ENCODE peak calls at places on chromosomes 5 and 9, in four cellular contexts. N, U, E and R are unnamed samples.

GRCh38 chr9:87676976-87677775 is 48.7 kb upstream of the CTSL start:
- DNase-seq in E (peak), U (no peak), N (peak), R (no peak)

GRCh38 chr5:40603378-40603777 is 76.3 kb upstream of the PTGER4 start:
- DNase-seq in E (no peak), U (no peak), N (no peak), R (no peak)

GRCh38 chr5:44740655-44741054 is 68.1 kb upstream of the MRPS30 start:
- DNase-seq in E (no peak), N (no peak), U (no peak), R (no peak)

GRCh38 chr9:110179734-110180133 is 28.2 kb downstream of the C9orf152 start:
- DNase-seq in N (no peak), E (no peak), U (no peak), R (no peak)

GRCh38 chr9:4490705-4491620 is 695 bp downstream of the SLC1A1 start:
- DNase-seq in E (no peak), U (peak), N (peak), R (no peak)

GRCh38 chr5:1563051-1563461 is 39.3 kb upstream of the LPCAT1 start:
- DNase-seq in E (no peak), U (no peak), N (no peak), R (no peak)

GRCh38 chr5:18281947-18282557 is 647.8 kb downstream of the TAF11L14 start:
- DNase-seq in N (no peak), U (no peak), E (no peak), R (peak)

GRCh38 chr9:122463828-122464632 is 13.7 kb downstream of the OR1J1 start:
- DNase-seq in N (no peak), E (no peak), U (no peak), R (no peak)

GRCh38 chr9:108983885-108984284 is 29.4 kb downstream of the CTNNAL1 start:
- DNase-seq in E (no peak), N (no peak), U (no peak), R (no peak)

GRCh38 chr5:90876366-90876765 is 317.8 kb downstream of the ADGRV1 start:
- DNase-seq in U (no peak), E (no peak), N (no peak), R (no peak)

GRCh38 chr9:96464426-96464825 is 14.5 kb downstream of the HABP4 start:
- DNase-seq in E (no peak), U (no peak), N (no peak), R (no peak)

GRCh38 chr9:96462538-96462937 is 12.6 kb downstream of the HABP4 start:
- DNase-seq in E (no peak), N (no peak), U (no peak), R (no peak)

DNA sequence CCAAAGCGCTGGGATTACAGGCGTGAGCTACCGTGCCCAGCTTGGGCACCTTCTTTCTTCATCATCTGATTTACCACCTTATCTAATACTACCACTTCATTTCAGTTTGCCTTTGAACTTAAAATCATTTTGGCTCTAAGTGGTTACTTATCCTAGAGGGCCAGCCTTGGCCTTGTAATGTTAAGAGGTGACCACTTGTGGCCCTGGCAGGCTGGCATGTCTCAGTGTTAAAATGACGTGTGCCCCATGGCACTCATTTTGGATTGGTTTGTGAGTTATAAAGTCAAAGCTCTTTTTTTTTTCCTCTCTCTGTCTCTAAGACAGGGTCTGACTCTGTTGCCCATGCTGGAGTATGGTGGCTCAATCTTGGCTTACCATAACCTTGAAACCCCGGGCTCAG is 17.8 kb downstream of the HABP4 start:
- DNase-seq in E (no peak), N (no peak), U (no peak), R (no peak)
- H3K27ac ChIP-seq in E (no peak), N (no peak), U (no peak), R (no peak)

DNA sequence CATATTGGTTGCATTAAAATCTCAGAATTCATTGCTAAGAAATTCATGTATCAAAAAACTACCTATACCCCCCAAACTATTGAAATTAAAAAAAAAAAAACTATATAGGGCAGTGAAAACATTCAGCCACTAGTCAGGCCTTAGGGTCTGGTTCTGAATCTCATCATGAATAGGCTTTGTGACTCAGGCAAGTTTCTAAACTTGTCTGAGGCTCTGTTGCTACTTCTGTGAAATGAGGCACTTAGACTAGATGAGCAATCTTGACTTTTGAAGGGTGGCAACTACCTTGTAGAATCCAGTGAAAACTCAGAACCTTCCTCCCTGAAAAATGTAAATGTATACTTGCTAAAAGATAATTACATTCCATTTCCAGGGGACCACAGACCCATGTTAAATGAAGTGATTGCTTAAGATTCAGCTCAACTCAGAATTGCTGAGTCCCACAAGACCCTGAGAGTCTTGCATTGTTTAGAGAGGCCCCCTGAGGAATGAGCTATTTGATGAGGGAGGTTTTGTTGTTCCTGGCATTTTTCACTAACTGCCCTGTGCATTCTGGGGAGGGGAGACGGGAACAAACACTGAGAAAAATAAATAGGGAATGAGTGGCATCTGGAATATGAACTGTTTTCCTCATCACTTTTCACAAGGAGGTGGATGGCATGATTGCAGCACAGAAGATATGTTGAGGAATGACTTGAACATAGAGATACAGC is 29.5 kb downstream of the RAI14 start:
- DNase-seq in N (no peak), U (no peak), E (no peak), R (peak)
- H3K27ac ChIP-seq in N (no peak), U (no peak), E (no peak), R (peak)

GRCh38 chr5:33317271-33317670 is 123.5 kb upstream of the TARS1 start:
- DNase-seq in U (no peak), E (no peak), N (no peak), R (peak)
- H3K27ac ChIP-seq in U (no peak), E (no peak), N (no peak), R (no peak)

GRCh38 chr5:139342423-139342723 is 719 bp downstream of the PAIP2 start:
- DNase-seq in E (no peak), N (no peak), U (no peak), R (no peak)

GRCh38 chr5:139344177-139344576 is 2.5 kb downstream of the PAIP2 start:
- DNase-seq in E (no peak), U (no peak), N (no peak), R (no peak)

GRCh38 chr5:139341187-139341688 is 416 bp upstream of the PAIP2 start:
- DNase-seq in U (no peak), N (no peak), E (no peak), R (no peak)

GRCh38 chr5:139341689-139342422 is at the start of gene PAIP2:
- DNase-seq in U (peak), N (peak), E (peak), R (peak)

DNA sequence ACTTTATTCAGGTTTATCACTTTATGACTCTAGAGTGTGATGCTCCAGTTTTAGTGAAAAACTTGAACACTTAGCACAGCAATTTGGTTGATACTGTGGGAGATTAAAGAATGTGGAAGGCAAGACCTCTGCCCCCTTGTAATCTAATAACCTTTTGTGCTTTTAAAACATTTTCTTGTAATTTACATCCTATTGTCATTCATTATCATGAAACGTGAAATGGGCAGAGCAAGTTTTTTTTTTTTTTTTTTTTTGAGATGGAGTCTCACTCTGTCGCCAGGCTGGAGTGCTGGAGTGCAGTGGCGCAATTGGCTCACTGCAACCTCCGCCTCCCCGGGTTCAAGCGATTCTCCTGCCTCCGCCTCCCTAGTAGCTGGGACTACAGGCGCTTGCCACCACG is 1.8 kb downstream of the PAIP2 start:
- DNase-seq in N (no peak), E (no peak), U (no peak), R (no peak)
- H3K27ac ChIP-seq in N (no peak), E (no peak), U (no peak), R (peak)

DNA sequence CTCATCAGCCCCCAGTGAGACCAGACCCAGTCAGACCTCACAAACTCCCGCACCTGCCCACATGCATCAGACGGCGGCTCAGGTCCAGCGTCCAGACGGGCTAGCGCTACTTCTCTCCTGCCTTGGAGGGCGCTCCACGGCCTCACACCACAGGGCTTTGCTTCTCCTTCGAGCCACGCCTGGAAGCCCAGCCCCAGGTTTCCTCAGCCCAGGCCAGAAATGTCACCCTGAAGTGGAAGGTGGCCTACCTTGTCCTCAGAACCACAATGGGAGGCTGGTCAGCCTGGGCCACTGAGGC is 2.8 kb downstream of the NACC2 start:
- DNase-seq in U (no peak), N (no peak), E (no peak), R (no peak)
- H3K27ac ChIP-seq in U (no peak), N (no peak), E (peak), R (no peak)

GRCh38 chr9:91179237-91180138 is 182.2 kb downstream of the AUH start:
- DNase-seq in E (no peak), U (peak), N (no peak), R (no peak)

GRCh38 chr9:91178281-91179236 is 183.2 kb downstream of the AUH start:
- DNase-seq in U (peak), E (no peak), N (no peak), R (no peak)

GRCh38 chr9:91176426-91176825 is 185.3 kb downstream of the AUH start:
- DNase-seq in N (no peak), U (peak), E (no peak), R (no peak)

GRCh38 chr9:91177081-91177480 is 184.6 kb downstream of the AUH start:
- DNase-seq in N (no peak), E (no peak), U (peak), R (no peak)

GRCh38 chr9:91177661-91178280 is 183.9 kb downstream of the AUH start:
- DNase-seq in U (peak), N (no peak), E (no peak), R (no peak)
- H3K27ac ChIP-seq in U (no peak), N (no peak), E (no peak), R (no peak)